ENCODE peak calls at places on chromosome X, in nine cellular contexts. F is OCI-LY7, C is upper lobe of right lung, N is neuronal stem cell, J is adrenal gland, H is astrocyte, E is stomach, B is left ventricle myocardium inferior, M is cardiac muscle cell. A is an unnamed sample.
A peak's percentile ranks its signal among the peaks of the same experiment; 100 is the strongest.

GRCh38 chrX:78375894-78376293 is 48.5 kb upstream of the CYSLTR1 start:
- DNase-seq in C (no peak), M (no peak), E (no peak), H (no peak), B (no peak), J (no peak), N (no peak), F (no peak), A (no peak)

GRCh38 chrX:128458888-128459287 is 406.7 kb upstream of the ACTRT1 start:
- DNase-seq in C (no peak), M (no peak), B (no peak), F (no peak), N (no peak), E (no peak), J (no peak), H (peak; percentile 57), A (no peak)

GRCh38 chrX:48465336-48465933 is 4.6 kb downstream of the SLC38A5 start:
- DNase-seq in E (no peak), C (no peak), H (peak; percentile 98), F (no peak), M (peak; percentile 73), J (no peak), B (no peak), N (no peak), A (no peak)

GRCh38 chrX:133546441-133546840 is 131.2 kb upstream of the GPC4 start:
- DNase-seq in F (no peak), J (no peak), N (no peak), H (no peak), B (no peak), M (peak; percentile 4), C (no peak), E (no peak), A (no peak)

GRCh38 chrX:16822723-16823122 is 36.5 kb downstream of the TXLNG start:
- DNase-seq in E (no peak), C (no peak), H (peak; percentile 77), B (no peak), M (peak; percentile 76), F (no peak), N (no peak), J (no peak), A (no peak)

GRCh38 chrX:4710618-4711433 is 997.4 kb upstream of the PRKX start:
- DNase-seq in H (peak; percentile 1), N (no peak), J (no peak), B (no peak), F (no peak), M (no peak), E (peak; percentile 76), C (no peak), A (no peak)

GRCh38 chrX:112235547-112235946 is 153.0 kb upstream of the TRPC5 start:
- DNase-seq in B (no peak), H (no peak), M (no peak), J (peak; percentile 60), C (no peak), F (no peak), E (no peak), N (no peak), A (no peak)

GRCh38 chrX:133495464-133496391 is 80.4 kb upstream of the GPC4 start:
- DNase-seq in F (no peak), N (no peak), M (peak; percentile 64), J (peak; percentile 50), H (peak; percentile 80), C (no peak), B (peak; percentile 61), E (peak; percentile 29), A (no peak)

GRCh38 chrX:73562458-73562857 is 539 bp upstream of the CHIC1 start:
- DNase-seq in F (peak; percentile 0), C (no peak), M (peak; percentile 18), E (no peak), B (no peak), H (peak; percentile 9), J (no peak), N (no peak), A (no peak)

GRCh38 chrX:150846130-150846529 is 52.3 kb downstream of the CD99L2 start:
- DNase-seq in B (no peak), M (no peak), J (no peak), N (no peak), F (no peak), E (no peak), C (no peak), H (no peak), A (no peak)
- H3K4me1 ChIP-seq in B (no peaks in the 10 kb centered on the region), M (no peaks in the 10 kb centered on the region), J (no peaks in the 10 kb centered on the region), N (no peaks in the 10 kb centered on the region), F (no peaks in the 10 kb centered on the region), E (peaks cover 5% of the 10 kb centered on the region), C (peaks cover 3% of the 10 kb centered on the region), H (no peaks in the 10 kb centered on the region), A (no peaks in the 10 kb centered on the region)

DNA sequence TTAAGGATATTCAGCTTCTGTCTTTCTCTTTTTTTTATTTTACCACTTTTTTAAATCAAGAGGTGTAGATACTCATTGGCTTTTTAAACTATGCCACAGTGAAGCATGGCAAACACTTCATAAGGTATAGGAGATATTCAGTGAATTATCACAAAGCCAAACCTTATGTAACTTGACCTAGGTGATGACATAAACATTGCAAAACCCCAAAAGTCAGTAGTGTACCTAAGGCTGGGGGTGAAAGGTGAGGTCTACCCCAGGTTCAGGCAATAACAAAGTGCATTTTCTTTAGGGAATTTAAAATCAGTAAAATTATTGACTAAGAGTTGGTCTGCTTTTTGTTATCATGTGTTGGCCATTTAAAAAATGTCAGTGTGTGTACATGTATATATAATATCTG is 39.1 kb downstream of the CDKL5 start:
- DNase-seq in F (no peak), N (no peak), B (no peak), M (no peak), C (no peak), H (no peak), E (no peak), J (no peak), A (no peak)
- H3K27ac ChIP-seq in F (no peak overlapping the region), N (no peak overlapping the region), B (no peak overlapping the region), M (no peak overlapping the region), C (no peak overlapping the region), H (no peak overlapping the region), E (no peak overlapping the region), J (no peak overlapping the region), A (no peak overlapping the region)

GRCh38 chrX:86436116-86436515 is 287.9 kb downstream of the DACH2 start:
- DNase-seq in C (no peak), H (no peak), N (no peak), E (no peak), J (no peak), F (peak; percentile 72), M (no peak), B (no peak), A (no peak)
- H3K36me3 ChIP-seq in C (no peaks in the 10 kb centered on the region), H (no peaks in the 10 kb centered on the region), N (no peaks in the 10 kb centered on the region), E (no peaks in the 10 kb centered on the region), J (no peaks in the 10 kb centered on the region), F (peaks cover 9% of the 10 kb centered on the region), M (no peaks in the 10 kb centered on the region), B (no peaks in the 10 kb centered on the region), A (no peaks in the 10 kb centered on the region)

GRCh38 chrX:20060961-20061868 is 55.5 kb downstream of the MAP7D2 start:
- DNase-seq in C (no peak), F (peak; percentile 88), E (no peak), J (no peak), H (no peak), B (no peak), N (no peak), M (no peak), A (peak; percentile 60)

GRCh38 chrX:20053537-20053936 is 62.7 kb upstream of the BCLAF3 start:
- DNase-seq in E (no peak), C (no peak), F (no peak), H (no peak), J (no peak), N (no peak), B (no peak), M (no peak), A (no peak)

GRCh38 chrX:20059467-20060128 is 57.1 kb downstream of the MAP7D2 start:
- DNase-seq in E (no peak), H (no peak), N (no peak), M (no peak), J (no peak), F (no peak), B (no peak), C (no peak), A (no peak)

GRCh38 chrX:20057479-20057878 is 59.2 kb downstream of the MAP7D2 start:
- DNase-seq in B (no peak), M (no peak), N (no peak), J (no peak), C (no peak), H (no peak), E (no peak), F (no peak), A (no peak)

GRCh38 chrX:20056704-20057103 is 60.0 kb downstream of the MAP7D2 start:
- DNase-seq in F (no peak), C (no peak), M (no peak), E (no peak), J (no peak), N (no peak), H (peak; percentile 44), B (no peak), A (no peak)
- H3K4me1 ChIP-seq in F (peaks cover 14% of the 10 kb centered on the region), C (no peaks in the 10 kb centered on the region), M (no peaks in the 10 kb centered on the region), E (no peaks in the 10 kb centered on the region), J (no peaks in the 10 kb centered on the region), N (peaks cover 3% of the 10 kb centered on the region), H (peaks cover 7% of the 10 kb centered on the region), B (no peaks in the 10 kb centered on the region), A (no peaks in the 10 kb centered on the region)

DNA sequence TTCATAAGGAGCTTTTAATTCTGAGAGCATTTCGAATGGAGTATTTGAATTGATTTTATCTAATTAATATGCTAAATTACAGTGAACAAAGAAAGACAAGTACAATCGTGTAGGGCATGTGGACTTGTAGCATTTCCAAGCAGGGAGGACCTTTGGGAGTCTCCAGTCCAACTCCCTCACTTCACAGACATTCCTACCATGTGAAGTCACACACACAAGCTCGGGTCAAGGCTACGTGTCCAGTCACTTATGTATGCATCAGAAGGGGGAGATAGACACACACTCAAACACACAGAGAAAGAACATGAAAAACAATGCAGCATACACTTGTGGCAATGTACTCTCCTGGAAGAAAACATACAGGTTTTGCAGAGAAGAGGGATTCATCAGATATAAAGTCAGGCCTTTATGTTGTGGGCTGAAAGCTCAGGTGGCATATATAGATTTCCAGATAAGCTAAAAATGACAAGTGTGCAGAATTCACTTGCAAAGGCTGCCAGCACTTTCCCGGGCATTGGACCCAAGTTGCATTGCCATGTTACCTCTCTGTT is 136.1 kb upstream of the MID1 start:
- DNase-seq in F (no peak), E (no peak), M (peak; percentile 83), J (peak; percentile 42), H (peak; percentile 93), B (no peak), C (no peak), N (no peak), A (no peak)
- H3K27ac ChIP-seq in F (no peak overlapping the region), E (no peak overlapping the region), M (peak overlapping the region; percentile 97), J (no peak overlapping the region), H (peak overlapping the region; percentile 89), B (no peak overlapping the region), C (no peak overlapping the region), N (peak overlapping the region; percentile 43), A (no peak overlapping the region)

A was measured in kidney.